ENCODE peak calls at places on chromosomes 2 and 18, in four cellular contexts. D is uterus, O is transverse colon, Y is kidney. M is an unnamed sample. For H3K4me1, the result is how much of the 10 kb centered on the place peaks cover.

GRCh38 chr18:26436176-26437031 is 111.9 kb downstream of the KCTD1 start:
- DNase-seq in O (no peak), Y (no peak), D (no peak), M (peak)

GRCh38 chr2:101473911-101474751 is 781 bp downstream of the RFX8 start:
- DNase-seq in D (peak), Y (peak), O (peak), M (no peak)

GRCh38 chr2:106995560-106995959 is 109.6 kb upstream of the ST6GAL2 start:
- DNase-seq in D (no peak), O (no peak), Y (no peak), M (no peak)

GRCh38 chr2:168935810-168936581 is 34.9 kb downstream of the G6PC2 start:
- DNase-seq in Y (no peak), D (no peak), O (no peak), M (peak)

GRCh38 chr2:64622443-64623231 is 31.1 kb downstream of the SERTAD2 start:
- DNase-seq in D (no peak), Y (no peak), O (no peak), M (no peak)

GRCh38 chr2:30235859-30236535 is 4.7 kb downstream of the LBH start:
- DNase-seq in D (no peak), O (no peak), Y (no peak), M (no peak)

GRCh38 chr2:192286093-192286701 is 91.5 kb upstream of the TMEFF2 start:
- DNase-seq in Y (no peak), O (no peak), D (no peak), M (no peak)

GRCh38 chr2:238406222-238406997 is 20.3 kb upstream of the ASB1 start:
- DNase-seq in Y (no peak), D (no peak), O (no peak), M (no peak)

GRCh38 chr2:53715568-53715967 is 52.0 kb upstream of the CHAC2 start:
- DNase-seq in Y (no peak), D (no peak), O (no peak), M (no peak)

GRCh38 chr2:196160101-196160500 is 11.3 kb downstream of the STK17B start:
- DNase-seq in Y (no peak), D (no peak), O (peak), M (peak)

GRCh38 chr2:4507706-4508105 is 804.3 kb downstream of the DCDC2C start:
- DNase-seq in D (no peak), O (no peak), Y (no peak), M (no peak)

GRCh38 chr2:103353754-103354153 is 591.9 kb downstream of the TMEM182 start:
- DNase-seq in D (no peak), O (no peak), Y (no peak), M (no peak)

GRCh38 chr18:47882641-47883040 is 47.8 kb downstream of the SMAD2 start:
- DNase-seq in Y (no peak), D (no peak), O (no peak), M (no peak)

GRCh38 chr2:127161176-127162136 is 54.5 kb upstream of the BIN1 start:
- DNase-seq in Y (no peak), D (no peak), O (no peak), M (no peak)

GRCh38 chr18:7255643-7256042 is 24.8 kb downstream of the LRRC30 start:
- DNase-seq in D (no peak), O (no peak), Y (no peak), M (no peak)

GRCh38 chr2:174166261-174166660 is 82.1 kb downstream of the OLA1 start:
- DNase-seq in O (no peak), Y (no peak), D (no peak), M (no peak)

GRCh38 chr2:212249451-212249850 is 289.2 kb downstream of the ERBB4 start:
- DNase-seq in Y (no peak), O (no peak), D (no peak), M (no peak)

GRCh38 chr2:150088538-150088937 is 398.9 kb downstream of the RND3 start:
- DNase-seq in D (no peak), O (no peak), Y (no peak), M (no peak)

GRCh38 chr2:224819075-224819474 is 102.9 kb upstream of the CCDC195 start:
- DNase-seq in D (no peak), O (no peak), Y (no peak), M (no peak)

GRCh38 chr2:67055387-67056304 is 341.5 kb upstream of the ETAA1 start:
- DNase-seq in O (no peak), Y (no peak), D (no peak), M (no peak)

GRCh38 chr2:96330407-96330806 is 5.2 kb upstream of the NCAPH start:
- DNase-seq in Y (no peak), O (no peak), D (no peak), M (peak)

GRCh38 chr18:50009772-50010171 is 185.2 kb downstream of the MYO5B start:
- DNase-seq in Y (no peak), D (no peak), O (peak), M (peak)

GRCh38 chr2:84832772-84833461 is 48.0 kb downstream of the TRABD2A start:
- DNase-seq in D (no peak), Y (no peak), O (peak), M (no peak)

GRCh38 chr2:167127135-167127534 is 238.9 kb downstream of the XIRP2 start:
- DNase-seq in O (no peak), D (no peak), Y (no peak), M (peak)

GRCh38 chr2:207892676-207893402 is 123.1 kb upstream of the FZD5 start:
- DNase-seq in D (no peak), O (no peak), Y (no peak), M (no peak)

GRCh38 chr2:180033993-180034894 is 27.1 kb upstream of the CWC22 start:
- DNase-seq in Y (no peak), O (no peak), D (no peak), M (peak)

GRCh38 chr2:7860693-7861092 is 821.2 kb upstream of the ID2 start:
- DNase-seq in D (no peak), Y (no peak), O (no peak), M (peak)

GRCh38 chr2:218021536-218022071 is 18.8 kb upstream of the TNS1 start:
- DNase-seq in D (peak), Y (peak), O (no peak), M (no peak)

GRCh38 chr2:231036131-231036530 is 1.2 kb upstream of the C2orf72 start:
- DNase-seq in O (no peak), Y (no peak), D (no peak), M (no peak)

GRCh38 chr18:56068030-56068671 is 480.2 kb upstream of the TCF4 start:
- DNase-seq in Y (no peak), D (no peak), O (no peak), M (peak)

GRCh38 chr18:76805221-76805620 is 17.1 kb upstream of the ZNF236 start:
- DNase-seq in Y (no peak), D (no peak), O (no peak), M (peak)

GRCh38 chr2:230788554-230789175 is 76.0 kb downstream of the CAB39 start:
- DNase-seq in O (no peak), D (no peak), Y (no peak), M (no peak)

GRCh38 chr18:489244-490023 is 11.1 kb downstream of the COLEC12 start:
- DNase-seq in Y (no peak), D (no peak), O (no peak), M (no peak)

GRCh38 chr18:40911582-40912254 is 1043.3 kb upstream of the PIK3C3 start:
- DNase-seq in Y (no peak), D (no peak), O (no peak), M (peak)

GRCh38 chr2:183035298-183035953 is 2.8 kb downstream of the NCKAP1 start:
- DNase-seq in Y (no peak), D (no peak), O (no peak), M (peak)

GRCh38 chr18:58102020-58102419 is 58.0 kb downstream of the NEDD4L start:
- DNase-seq in D (no peak), O (no peak), Y (no peak), M (no peak)

GRCh38 chr18:58103339-58103930 is 59.4 kb downstream of the NEDD4L start:
- DNase-seq in D (no peak), Y (no peak), O (no peak), M (no peak)

GRCh38 chr18:58101291-58101706 is 57.3 kb downstream of the NEDD4L start:
- DNase-seq in D (no peak), Y (no peak), O (no peak), M (no peak)

GRCh38 chr18:58104071-58104470 is 60.0 kb downstream of the NEDD4L start:
- DNase-seq in D (no peak), O (no peak), Y (no peak), M (no peak)

GRCh38 chr18:58102875-58103274 is 58.8 kb downstream of the NEDD4L start:
- DNase-seq in Y (no peak), D (no peak), O (no peak), M (no peak)
- H3K4me1 ChIP-seq in Y (under half), D (under half), O (under half), M (under half)

GRCh38 chr2:100206731-100207255 is 64.4 kb upstream of the AFF3 start:
- DNase-seq in O (no peak), D (no peak), Y (no peak), M (no peak)

GRCh38 chr2:100211517-100211916 is 69.1 kb upstream of the AFF3 start:
- DNase-seq in D (no peak), O (no peak), Y (no peak), M (no peak)

GRCh38 chr2:100207411-100207885 is 65.1 kb upstream of the AFF3 start:
- DNase-seq in O (no peak), Y (no peak), D (no peak), M (no peak)

GRCh38 chr2:100205128-100205527 is 62.7 kb upstream of the AFF3 start:
- DNase-seq in Y (no peak), O (no peak), D (no peak), M (no peak)

DNA sequence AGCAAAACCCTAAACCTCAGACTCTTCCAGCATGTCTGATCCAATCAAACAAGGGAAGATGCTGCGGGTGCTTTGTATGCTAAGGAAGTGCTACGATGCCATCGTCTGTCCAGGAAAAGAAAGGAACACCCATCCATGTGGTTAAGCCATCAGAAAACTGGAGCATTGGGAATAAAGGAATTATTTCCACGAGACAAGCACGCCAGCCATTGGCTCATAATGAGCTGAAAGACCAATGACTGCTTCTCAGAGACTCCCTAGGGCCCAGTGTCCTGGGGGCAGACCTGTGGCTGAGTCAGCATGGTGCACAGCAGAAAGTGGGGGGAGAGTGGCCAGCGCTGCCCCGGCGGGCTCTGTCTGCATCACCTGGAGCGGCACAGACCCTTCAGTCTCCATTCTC is 66.0 kb upstream of the AFF3 start:
- DNase-seq in D (no peak), O (no peak), Y (no peak), M (no peak)
- TF ChIP-seq CTCF in D (peak), O (no peak), Y (peak), M (no peak)

GRCh38 chr2:219171231-219171651 is 1.4 kb upstream of the SLC23A3 start:
- DNase-seq in Y (peak), O (peak), D (peak), M (peak)
- H3K27ac ChIP-seq in Y (peak), O (peak), D (peak), M (no peak)

DNA sequence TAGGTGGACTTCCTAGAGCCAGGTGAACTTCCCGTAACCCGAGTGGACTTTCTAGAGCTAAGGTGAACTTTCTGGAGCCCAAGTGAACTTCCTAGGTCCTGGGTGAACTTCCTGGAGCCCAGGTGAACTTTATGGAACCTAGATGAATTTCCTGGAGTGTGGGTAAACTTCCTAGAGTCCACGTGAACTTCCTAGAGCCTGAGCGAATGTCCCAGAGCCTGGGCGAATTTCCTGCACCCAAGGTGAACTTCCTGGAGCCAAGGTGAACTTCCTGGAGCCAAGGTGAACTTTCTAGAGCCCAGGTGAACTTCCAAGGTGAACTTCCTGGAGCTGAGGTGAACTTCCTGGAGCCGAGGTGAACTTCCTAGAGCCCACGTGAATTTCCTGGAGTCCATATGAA is 70.0 kb downstream of the RTP5 start:
- DNase-seq in Y (no peak), D (no peak), O (no peak), M (no peak)
- H3K4me1 ChIP-seq in Y (under half), D (under half), O (under half), M (under half)